ENCODE peak calls at places on chromosome 5, in eight cellular contexts. L is retinal pigment epithelial cell, S is natural killer cell, B is right atrium auricular region, E is A549, Z is colonic mucosa, D is choroid plexus epithelial cell, H is psoas muscle. N is an unnamed sample.

GRCh38 chr5:141127305-141127704 is 5.7 kb downstream of the PCDHB4 start:
- DNase-seq in L (no peak), S (no peak), B (no peak), E (no peak), Z (no peak), D (no peak), H (no peak), N (no peak)

GRCh38 chr5:132012385-132013005 is 1.0 kb upstream of the ACSL6 start:
- DNase-seq in L (peak), S (peak), B (no peak), E (no peak), Z (peak), D (peak), H (peak), N (no peak)

GRCh38 chr5:149448831-149449714 is 70.0 kb upstream of the IL17B start:
- DNase-seq in L (no peak), S (no peak), B (no peak), E (no peak), Z (peak), D (peak), H (no peak), N (no peak)

GRCh38 chr5:142432961-142433360 is 108.1 kb upstream of the SPRY4 start:
- DNase-seq in L (no peak), S (peak), B (no peak), E (no peak), Z (no peak), D (no peak), H (no peak), N (no peak)

GRCh38 chr5:139689631-139690384 is 41.7 kb downstream of the CXXC5 start:
- DNase-seq in L (no peak), S (no peak), B (no peak), E (peak), Z (peak), D (peak), H (no peak), N (no peak)

GRCh38 chr5:34895641-34896419 is 19.5 kb downstream of the RAD1 start:
- DNase-seq in L (no peak), S (no peak), B (no peak), E (no peak), Z (no peak), D (peak), H (no peak), N (no peak)

GRCh38 chr5:154384480-154385235 is 61.1 kb upstream of the SAP30L start:
- DNase-seq in L (no peak), S (peak), B (no peak), E (no peak), Z (no peak), D (no peak), H (no peak), N (no peak)

GRCh38 chr5:81755320-81755719 is 4.4 kb upstream of the SSBP2 start:
- DNase-seq in L (peak), S (no peak), B (peak), E (peak), Z (no peak), D (peak), H (no peak), N (no peak)

DNA sequence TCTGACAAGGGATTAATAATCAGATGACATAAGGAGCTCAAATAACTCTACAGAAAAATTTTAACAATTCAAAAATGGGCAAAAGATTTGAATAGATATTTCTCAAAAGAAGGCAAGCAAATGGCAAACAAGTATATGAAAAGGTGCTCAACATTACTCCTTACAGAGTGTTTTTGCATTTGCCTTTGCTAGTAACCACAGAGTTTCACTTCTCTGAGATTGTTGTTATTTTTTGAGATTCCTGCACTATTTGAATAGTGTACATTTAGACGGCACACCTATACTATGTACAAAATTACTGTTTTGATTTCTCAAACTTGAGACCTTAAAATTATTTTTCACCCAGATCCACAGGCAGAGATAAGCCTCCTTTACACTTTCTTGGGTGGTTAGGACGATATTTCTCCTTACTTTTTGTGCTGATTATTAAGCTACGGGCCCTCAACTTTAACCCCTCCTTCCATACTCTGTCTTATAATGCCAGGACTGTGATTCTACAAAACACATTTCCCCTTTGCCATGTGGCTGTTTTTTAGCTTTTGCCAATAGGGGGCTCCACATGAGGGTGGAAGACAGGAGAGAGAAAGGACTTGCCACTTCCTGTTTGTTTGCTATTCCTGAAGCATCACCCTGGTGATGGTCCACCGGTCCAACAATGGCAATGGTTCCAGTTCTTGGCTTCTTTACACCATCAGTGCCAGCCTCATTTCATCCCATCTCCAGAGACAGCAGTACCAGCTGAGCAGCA is 65.0 kb upstream of the DAP start:
- DNase-seq in L (no peak), S (no peak), B (no peak), E (no peak), Z (no peak), D (no peak), H (no peak), N (no peak)
- TF ChIP-seq CTCF in L (peak), S (no peak), B (no peak), E (no peak), Z (no peak), D (no peak), H (no peak), N (no peak)

DNA sequence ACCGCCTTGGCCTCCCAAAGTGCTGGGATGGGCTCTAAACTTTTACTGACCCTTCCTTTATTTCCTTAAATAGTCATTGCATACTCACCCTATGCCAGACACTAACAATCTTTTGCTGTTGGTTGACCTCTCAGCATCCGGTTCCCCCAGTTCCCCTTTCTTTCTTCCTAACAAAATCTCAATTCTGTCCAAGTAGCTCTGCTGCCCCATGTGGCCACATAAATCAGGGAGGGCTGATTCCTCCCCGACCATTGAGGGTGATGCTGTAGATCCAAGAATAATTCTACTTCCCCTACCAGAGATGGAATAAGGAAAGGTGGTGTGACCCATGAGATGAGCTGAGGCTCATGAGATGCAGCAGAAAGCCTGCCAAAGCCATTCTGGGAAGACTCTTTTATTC is 315.3 kb upstream of the MSX2 start:
- DNase-seq in L (no peak), S (no peak), B (no peak), E (no peak), Z (no peak), D (peak), H (no peak), N (no peak)
- TF ChIP-seq CTCF in L (peak), S (no peak), B (no peak), E (peak), Z (no peak), D (peak), H (no peak), N (peak)

GRCh38 chr5:2017540-2018389 is 135.0 kb upstream of the IRX4 start:
- DNase-seq in L (no peak), S (no peak), B (no peak), E (peak), Z (no peak), D (peak), H (no peak), N (no peak)
- TF ChIP-seq CTCF in L (peak), S (peak), B (peak), E (peak), Z (no peak), D (peak), H (peak), N (peak)

DNA sequence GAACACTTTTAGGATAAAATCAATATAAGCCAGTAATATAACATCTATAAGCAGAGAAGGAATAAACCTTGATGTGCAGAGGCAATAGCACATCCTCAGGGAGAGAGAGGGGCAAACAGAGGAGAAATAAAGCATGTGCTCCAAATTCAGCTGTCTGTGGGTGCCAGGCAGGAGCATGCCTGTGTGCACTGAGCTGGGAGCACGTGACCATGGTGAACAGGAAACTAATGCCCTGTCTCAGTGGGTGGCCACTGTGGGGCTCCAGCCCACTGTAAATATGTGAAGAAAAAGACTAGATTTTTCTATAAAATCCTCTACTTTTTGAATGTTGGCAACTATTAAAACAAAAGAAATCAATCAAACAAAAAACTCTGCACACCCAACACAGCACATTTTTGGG is 55.3 kb downstream of the FYB1 start:
- DNase-seq in L (no peak), S (peak), B (no peak), E (no peak), Z (no peak), D (no peak), H (no peak), N (no peak)
- TF ChIP-seq CTCF in L (no peak), S (no peak), B (no peak), E (no peak), Z (no peak), D (no peak), H (no peak), N (no peak)

GRCh38 chr5:56164371-56164770 is 68.8 kb downstream of the ANKRD55 start:
- DNase-seq in L (no peak), S (no peak), B (no peak), E (no peak), Z (no peak), D (peak), H (no peak), N (no peak)
- TF ChIP-seq CTCF in L (no peak), S (no peak), B (no peak), E (no peak), Z (no peak), D (no peak), H (no peak), N (no peak)

DNA sequence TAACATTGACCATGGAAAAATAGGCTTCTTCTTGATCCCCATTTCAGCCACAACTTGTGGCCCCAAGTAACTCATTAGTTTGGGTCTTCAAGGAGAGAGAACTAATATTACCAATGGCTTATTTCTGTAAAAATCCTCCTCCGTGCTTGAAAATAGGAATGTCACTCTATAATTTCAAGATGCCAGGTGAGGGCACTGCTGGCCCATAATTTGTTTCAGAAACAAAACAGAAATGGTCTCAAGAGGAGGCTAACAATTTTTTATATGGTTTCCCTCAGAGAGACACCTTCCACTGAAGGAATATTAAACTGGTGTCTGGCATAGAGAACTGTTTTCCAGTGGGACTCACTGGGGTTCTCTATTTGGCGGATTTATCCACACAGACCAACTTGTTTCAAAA is 437.0 kb upstream of the TRPC7 start:
- DNase-seq in L (no peak), S (no peak), B (no peak), E (peak), Z (no peak), D (peak), H (no peak), N (no peak)
- TF ChIP-seq CTCF in L (peak), S (no peak), B (peak), E (peak), Z (no peak), D (peak), H (peak), N (peak)

DNA sequence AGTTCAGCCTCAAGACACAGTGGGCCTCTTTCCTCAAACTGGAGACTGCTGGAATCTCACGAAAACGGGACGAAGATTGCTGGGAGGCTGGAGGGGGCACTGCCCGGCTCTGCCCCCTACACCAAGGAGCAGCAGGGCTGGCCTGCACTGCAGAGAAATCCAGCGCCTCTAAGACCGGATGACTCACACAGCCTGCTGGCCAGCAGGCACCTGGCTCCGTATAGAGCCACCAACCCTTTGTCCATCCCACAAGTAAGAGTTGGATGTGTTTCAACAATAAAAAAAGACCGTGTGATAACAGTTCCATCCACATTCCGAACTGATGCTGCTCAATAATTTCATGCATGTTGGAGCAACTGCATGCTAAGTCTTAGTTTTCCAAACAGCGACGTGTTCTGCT is 11.5 kb downstream of the CCDC127 start:
- DNase-seq in L (peak), S (no peak), B (no peak), E (no peak), Z (no peak), D (peak), H (no peak), N (no peak)
- TF ChIP-seq CTCF in L (no peak), S (no peak), B (no peak), E (no peak), Z (no peak), D (no peak), H (no peak), N (no peak)

GRCh38 chr5:33375900-33376299 is 64.9 kb upstream of the TARS1 start:
- DNase-seq in L (no peak), S (no peak), B (no peak), E (no peak), Z (no peak), D (peak), H (no peak), N (no peak)

GRCh38 chr5:33381243-33381642 is 59.5 kb upstream of the TARS1 start:
- DNase-seq in L (no peak), S (no peak), B (no peak), E (no peak), Z (no peak), D (no peak), H (no peak), N (no peak)

DNA sequence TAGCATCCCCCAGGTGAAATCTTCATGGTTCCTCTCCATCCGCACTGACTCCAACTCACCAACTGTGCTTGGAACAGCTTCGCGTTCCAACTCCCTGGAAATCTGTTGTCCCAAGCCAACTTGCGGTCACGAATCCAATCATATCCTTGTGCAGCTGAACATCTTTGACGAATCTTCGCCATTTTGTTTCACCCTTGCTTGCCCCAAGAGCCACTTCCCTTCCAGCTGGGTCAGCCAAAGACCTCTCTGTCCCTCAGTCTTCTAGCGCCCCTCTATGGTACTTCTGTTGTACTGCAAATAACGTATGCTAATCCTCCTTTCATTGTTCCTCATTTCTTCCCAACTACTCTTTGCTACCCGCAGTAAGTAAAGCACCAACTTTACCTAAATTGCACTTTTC is 61.0 kb upstream of the TARS1 start:
- DNase-seq in L (no peak), S (no peak), B (no peak), E (no peak), Z (no peak), D (peak), H (no peak), N (no peak)
- TF ChIP-seq CTCF in L (peak), S (no peak), B (peak), E (peak), Z (no peak), D (peak), H (peak), N (peak)

GRCh38 chr5:169003721-169004481 is 297.0 kb downstream of the SLIT3 start:
- DNase-seq in L (no peak), S (no peak), B (no peak), E (no peak), Z (no peak), D (no peak), H (no peak), N (no peak)
- TF ChIP-seq CTCF in L (peak), S (no peak), B (peak), E (no peak), Z (no peak), D (peak), H (no peak), N (peak)

GRCh38 chr5:177338251-177339106 is 13.0 kb downstream of the LMAN2 start:
- DNase-seq in L (no peak), S (no peak), B (no peak), E (no peak), Z (no peak), D (no peak), H (no peak), N (no peak)

GRCh38 chr5:177335043-177335700 is 16.3 kb downstream of the LMAN2 start:
- DNase-seq in L (no peak), S (no peak), B (no peak), E (no peak), Z (no peak), D (no peak), H (no peak), N (no peak)

GRCh38 chr5:177336112-177336511 is 15.4 kb downstream of the LMAN2 start:
- DNase-seq in L (no peak), S (no peak), B (no peak), E (peak), Z (no peak), D (no peak), H (no peak), N (no peak)

GRCh38 chr5:177335701-177336065 is 15.8 kb downstream of the LMAN2 start:
- DNase-seq in L (no peak), S (no peak), B (no peak), E (no peak), Z (no peak), D (no peak), H (no peak), N (no peak)

DNA sequence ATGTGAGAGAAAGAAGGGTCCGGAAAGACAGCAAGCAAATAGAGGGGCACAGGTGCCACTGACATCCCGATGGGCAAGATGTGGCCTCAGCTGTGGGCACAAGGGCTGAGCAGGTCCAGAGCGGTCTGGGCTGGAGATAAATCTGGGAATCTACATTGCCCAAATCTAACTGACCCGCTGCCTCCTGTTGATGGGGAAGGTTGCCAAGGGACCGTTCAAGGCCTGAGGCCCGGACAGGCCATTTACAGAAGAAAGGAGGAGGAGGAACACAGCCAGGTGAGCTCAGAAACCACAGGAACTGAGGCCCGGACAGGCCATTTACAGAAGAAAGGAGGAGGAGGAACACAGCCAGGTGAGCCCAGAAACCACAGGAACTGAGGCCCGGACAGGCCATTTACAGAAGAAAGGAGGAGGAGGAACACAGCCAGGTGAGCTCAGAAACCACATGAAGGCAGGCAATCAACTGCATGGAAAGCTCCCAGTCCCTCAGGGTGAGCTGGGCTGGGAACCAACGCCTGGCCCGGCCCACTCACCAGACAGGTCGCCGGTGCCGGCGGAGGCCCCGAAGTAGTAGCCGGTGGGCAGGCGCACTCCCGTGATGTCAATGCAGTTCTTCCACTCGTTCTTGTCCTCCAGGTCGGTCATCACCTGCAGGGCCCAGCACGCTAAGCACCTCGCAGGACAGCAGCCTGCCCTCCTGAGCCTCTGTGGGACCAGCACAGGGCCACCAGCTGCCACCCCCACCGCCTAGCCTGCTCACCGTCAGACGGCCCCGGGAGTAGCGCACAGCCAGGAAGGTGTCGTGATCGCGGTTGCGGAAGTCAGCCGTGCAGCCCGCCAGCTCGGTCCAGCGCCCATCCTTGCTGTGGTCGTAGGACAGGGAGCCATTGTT is 14.6 kb downstream of the LMAN2 start:
- DNase-seq in L (no peak), S (no peak), B (no peak), E (no peak), Z (no peak), D (no peak), H (no peak), N (no peak)
- TF ChIP-seq CTCF in L (no peak), S (no peak), B (no peak), E (no peak), Z (no peak), D (no peak), H (no peak), N (no peak)

N was measured in D721Med.